ENCODE peak calls at places on chromosomes 2 and 18, in eight cellular contexts. T is naive B cell; I is NCI-H510A; F is GM23248; W is AG10803; C is H4; P is activated naive CD4-positive, alpha-beta T cell treated with anti-CD3 and anti-CD28 coated beads for 36 hours; Y is activated CD4-positive, alpha-beta T cell treated with anti-CD3 and anti-CD28 coated beads, Interleukin-2, amount 10 ng/mL, durations not matched to agents 24 days and 14 days. A is an unnamed sample.

GRCh38 chr2:60158262-60158661 is 395.2 kb downstream of the BCL11A start:
- DNase-seq in T (no peak), I (no peak), F (no peak), W (no peak), C (no peak), P (no peak), Y (no peak), A (no peak)

GRCh38 chr2:142130111-142131015 is 453 bp downstream of the LRP1B start:
- DNase-seq in T (no peak), I (peak), F (peak), W (peak), C (peak), P (peak), Y (peak), A (peak)

GRCh38 chr18:22983175-22983574 is 50.0 kb downstream of the RBBP8 start:
- DNase-seq in T (peak), I (no peak), F (peak), W (peak), C (peak), P (no peak), Y (no peak), A (no peak)

GRCh38 chr2:104756119-104756518 is 97.8 kb upstream of the POU3F3 start:
- DNase-seq in T (no peak), I (no peak), F (no peak), W (no peak), C (no peak), P (no peak), Y (no peak), A (no peak)

GRCh38 chr2:192029089-192029488 is 165.6 kb downstream of the TMEFF2 start:
- DNase-seq in T (no peak), I (no peak), F (peak), W (no peak), C (peak), P (peak), Y (peak), A (no peak)

GRCh38 chr2:217000406-217000805 is 140.5 kb upstream of the TNP1 start:
- DNase-seq in T (no peak), I (no peak), F (no peak), W (no peak), C (no peak), P (no peak), Y (no peak), A (no peak)

GRCh38 chr18:22346342-22346967 is 71.3 kb downstream of the CTAGE1 start:
- DNase-seq in T (no peak), I (no peak), F (peak), W (peak), C (peak), P (peak), Y (no peak), A (peak)

GRCh38 chr2:217785544-217786045 is 217.2 kb downstream of the TNS1 start:
- DNase-seq in T (peak), I (no peak), F (peak), W (peak), C (peak), P (peak), Y (peak), A (peak)

GRCh38 chr2:75292826-75293225 is 93.5 kb upstream of the TACR1 start:
- DNase-seq in T (no peak), I (no peak), F (peak), W (peak), C (no peak), P (no peak), Y (no peak), A (no peak)

GRCh38 chr2:237511421-237511820 is 24.4 kb downstream of the MLPH start:
- DNase-seq in T (no peak), I (no peak), F (peak), W (peak), C (no peak), P (no peak), Y (no peak), A (no peak)

GRCh38 chr2:236712961-236713673 is 143.5 kb downstream of the ACKR3 start:
- DNase-seq in T (no peak), I (no peak), F (no peak), W (no peak), C (no peak), P (no peak), Y (no peak), A (no peak)

GRCh38 chr2:168912466-168913170 is 11.5 kb downstream of the G6PC2 start:
- DNase-seq in T (no peak), I (peak), F (peak), W (peak), C (no peak), P (peak), Y (no peak), A (peak)

GRCh38 chr18:46621871-46622270 is 35.1 kb downstream of the LOXHD1 start:
- DNase-seq in T (no peak), I (no peak), F (no peak), W (no peak), C (no peak), P (no peak), Y (peak), A (no peak)

GRCh38 chr2:73994544-73994831 is 9.8 kb downstream of the TET3 start:
- DNase-seq in T (no peak), I (no peak), F (no peak), W (no peak), C (no peak), P (no peak), Y (no peak), A (no peak)

GRCh38 chr18:79200546-79201268 is 131.5 kb downstream of the ATP9B start:
- DNase-seq in T (no peak), I (no peak), F (peak), W (peak), C (peak), P (no peak), Y (peak), A (peak)

GRCh38 chr2:28404086-28404485 is 11.4 kb downstream of the FOSL2 start:
- DNase-seq in T (no peak), I (no peak), F (no peak), W (no peak), C (no peak), P (no peak), Y (no peak), A (no peak)

GRCh38 chr2:2850218-2850850 is 519.3 kb upstream of the MYT1L start:
- DNase-seq in T (no peak), I (peak), F (no peak), W (no peak), C (no peak), P (no peak), Y (no peak), A (no peak)

GRCh38 chr2:158214431-158214830 is 112.8 kb downstream of the UPP2 start:
- DNase-seq in T (peak), I (no peak), F (peak), W (no peak), C (peak), P (no peak), Y (no peak), A (no peak)

GRCh38 chr2:26989156-26989555 is 18.7 kb downstream of the MAPRE3 start:
- DNase-seq in T (no peak), I (no peak), F (peak), W (no peak), C (no peak), P (no peak), Y (no peak), A (no peak)